ENCODE peak calls at places on chromosomes 5 and 9, in eight cellular contexts. K is PC-9, Q is brain microvascular endothelial cell, Y is substantia nigra, M is ovary, R is HepG2, A is heart right ventricle, D is neuronal stem cell. C is an unnamed sample.

GRCh38 chr5:56698463-56699381 is 116.6 kb upstream of the MAP3K1 start:
- DNase-seq in K (no peak), Q (no peak), Y (no peak), M (no peak), R (no peak), A (no peak), D (no peak), C (no peak)

GRCh38 chr9:125405938-125406811 is 144.5 kb downstream of the GAPVD1 start:
- DNase-seq in K (no peak), Q (peak), Y (no peak), M (no peak), R (peak), A (no peak), D (no peak), C (peak)

GRCh38 chr5:55903121-55903701 is 52.1 kb downstream of the IL31RA start:
- DNase-seq in K (no peak), Q (peak), Y (no peak), M (no peak), R (no peak), A (no peak), D (no peak), C (no peak)

GRCh38 chr9:136719212-136719880 is 7.0 kb downstream of the DIPK1B start:
- DNase-seq in K (no peak), Q (no peak), Y (no peak), M (peak), R (no peak), A (peak), D (no peak), C (no peak)

GRCh38 chr9:76472925-76473324 is 13.9 kb downstream of the GCNT1 start:
- DNase-seq in K (no peak), Q (no peak), Y (no peak), M (no peak), R (no peak), A (no peak), D (no peak), C (peak)

GRCh38 chr5:118937393-118938061 is 50.8 kb downstream of the DTWD2 start:
- DNase-seq in K (no peak), Q (no peak), Y (no peak), M (no peak), R (peak), A (no peak), D (no peak), C (no peak)

GRCh38 chr9:128420060-128420650 is 502 bp upstream of the CERCAM start:
- DNase-seq in K (peak), Q (peak), Y (peak), M (peak), R (peak), A (peak), D (peak), C (no peak)

GRCh38 chr9:95107976-95108375 is 209.5 kb downstream of the FANCC start:
- DNase-seq in K (no peak), Q (no peak), Y (no peak), M (no peak), R (no peak), A (no peak), D (no peak), C (no peak)

GRCh38 chr9:137435381-137435891 is 5.7 kb downstream of the ENTPD8 start:
- DNase-seq in K (no peak), Q (no peak), Y (no peak), M (no peak), R (no peak), A (no peak), D (no peak), C (no peak)

GRCh38 chr9:105023788-105024187 is 95.8 kb upstream of the ABCA1 start:
- DNase-seq in K (no peak), Q (no peak), Y (no peak), M (no peak), R (no peak), A (no peak), D (no peak), C (no peak)

GRCh38 chr5:154977409-154977808 is 36.1 kb upstream of the KIF4B start:
- DNase-seq in K (no peak), Q (no peak), Y (no peak), M (no peak), R (peak), A (no peak), D (no peak), C (peak)

GRCh38 chr5:56757077-56757476 is 58.3 kb upstream of the MAP3K1 start:
- DNase-seq in K (peak), Q (no peak), Y (no peak), M (no peak), R (no peak), A (no peak), D (no peak), C (peak)

GRCh38 chr5:119878712-119879111 is 249.4 kb downstream of the FAM170A start:
- DNase-seq in K (peak), Q (no peak), Y (no peak), M (no peak), R (no peak), A (no peak), D (no peak), C (no peak)

GRCh38 chr5:172076783-172077244 is 70.4 kb upstream of the FBXW11 start:
- DNase-seq in K (no peak), Q (peak), Y (no peak), M (no peak), R (no peak), A (no peak), D (no peak), C (no peak)

GRCh38 chr9:136997830-136998234 is 1.5 kb upstream of the CLIC3 start:
- DNase-seq in K (no peak), Q (peak), Y (no peak), M (no peak), R (no peak), A (no peak), D (no peak), C (no peak)

GRCh38 chr9:801399-802071 is 40.0 kb upstream of the DMRT1 start:
- DNase-seq in K (no peak), Q (peak), Y (no peak), M (no peak), R (no peak), A (no peak), D (no peak), C (peak)

GRCh38 chr5:28430565-28431178 is 1392.3 kb upstream of the CDH9 start:
- DNase-seq in K (no peak), Q (peak), Y (no peak), M (no peak), R (no peak), A (no peak), D (no peak), C (no peak)

GRCh38 chr9:5509573-5509972 is 758 bp upstream of the PDCD1LG2 start:
- DNase-seq in K (no peak), Q (peak), Y (no peak), M (no peak), R (no peak), A (no peak), D (no peak), C (peak)

GRCh38 chr5:69335341-69335975 is 2.9 kb upstream of the CCDC125 start:
- DNase-seq in K (no peak), Q (no peak), Y (no peak), M (no peak), R (no peak), A (no peak), D (no peak), C (peak)

GRCh38 chr5:93604119-93604963 is 21.3 kb downstream of the NR2F1 start:
- DNase-seq in K (no peak), Q (no peak), Y (no peak), M (peak), R (no peak), A (no peak), D (no peak), C (no peak)

GRCh38 chr9:93911871-93912554 is 43.1 kb downstream of the BARX1 start:
- DNase-seq in K (no peak), Q (no peak), Y (no peak), M (no peak), R (no peak), A (peak), D (no peak), C (no peak)

GRCh38 chr5:38752622-38753021 is 93.2 kb upstream of the OSMR start:
- DNase-seq in K (no peak), Q (no peak), Y (no peak), M (no peak), R (no peak), A (no peak), D (no peak), C (no peak)

GRCh38 chr5:5981562-5981961 is 396.8 kb downstream of the MED10 start:
- DNase-seq in K (no peak), Q (no peak), Y (no peak), M (no peak), R (no peak), A (no peak), D (no peak), C (no peak)

GRCh38 chr5:149550608-149551226 is 522 bp downstream of the CSNK1A1 start:
- DNase-seq in K (no peak), Q (no peak), Y (no peak), M (no peak), R (no peak), A (no peak), D (no peak), C (no peak)

GRCh38 chr9:95268681-95269080 is 48.8 kb downstream of the FANCC start:
- DNase-seq in K (no peak), Q (peak), Y (no peak), M (no peak), R (peak), A (no peak), D (no peak), C (peak)

GRCh38 chr9:68548241-68548640 is 7.6 kb upstream of the TMEM252 start:
- DNase-seq in K (no peak), Q (no peak), Y (no peak), M (no peak), R (no peak), A (no peak), D (no peak), C (no peak)
- H3K27ac ChIP-seq in K (no peak), Q (no peak), Y (no peak), M (no peak), R (no peak), A (peak), D (no peak), C (no peak)

GRCh38 chr9:7313389-7313788 is 486.2 kb downstream of the DMAC1 start:
- DNase-seq in K (no peak), Q (no peak), Y (no peak), M (no peak), R (no peak), A (no peak), D (no peak), C (no peak)
- H3K27ac ChIP-seq in K (no peak), Q (no peak), Y (no peak), M (no peak), R (no peak), A (no peak), D (no peak), C (no peak)

GRCh38 chr9:115595951-115596742 is 478.2 kb upstream of the TNC start:
- DNase-seq in K (no peak), Q (peak), Y (no peak), M (no peak), R (no peak), A (no peak), D (no peak), C (no peak)

GRCh38 chr9:115593587-115594091 is 475.7 kb upstream of the TNC start:
- DNase-seq in K (peak), Q (peak), Y (no peak), M (no peak), R (peak), A (no peak), D (peak), C (no peak)

GRCh38 chr9:115594551-115594950 is 476.6 kb upstream of the TNC start:
- DNase-seq in K (no peak), Q (peak), Y (no peak), M (no peak), R (no peak), A (no peak), D (no peak), C (peak)

GRCh38 chr9:115597330-115597729 is 479.4 kb upstream of the TNC start:
- DNase-seq in K (no peak), Q (no peak), Y (no peak), M (no peak), R (no peak), A (no peak), D (no peak), C (no peak)

DNA sequence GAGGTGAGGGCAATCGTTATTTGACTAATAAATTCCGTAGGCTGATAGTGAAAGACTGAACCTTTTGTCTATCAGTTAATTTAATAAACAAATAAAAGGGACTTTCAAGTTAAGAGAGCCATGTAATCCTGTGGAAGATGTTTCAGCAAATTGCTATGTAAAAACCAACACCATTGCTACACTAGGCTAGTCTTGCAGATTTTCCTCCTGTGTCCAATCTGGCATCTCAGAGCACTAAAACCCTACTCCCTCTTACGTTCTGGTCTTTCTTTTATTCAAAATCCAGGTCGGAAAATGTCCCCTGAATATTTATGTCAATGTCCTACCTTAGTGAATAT is 478.8 kb upstream of the TNC start:
- DNase-seq in K (no peak), Q (no peak), Y (no peak), M (no peak), R (no peak), A (no peak), D (no peak), C (no peak)
- H3K27ac ChIP-seq in K (no peak), Q (peak), Y (no peak), M (no peak), R (no peak), A (no peak), D (no peak), C (no peak)

DNA sequence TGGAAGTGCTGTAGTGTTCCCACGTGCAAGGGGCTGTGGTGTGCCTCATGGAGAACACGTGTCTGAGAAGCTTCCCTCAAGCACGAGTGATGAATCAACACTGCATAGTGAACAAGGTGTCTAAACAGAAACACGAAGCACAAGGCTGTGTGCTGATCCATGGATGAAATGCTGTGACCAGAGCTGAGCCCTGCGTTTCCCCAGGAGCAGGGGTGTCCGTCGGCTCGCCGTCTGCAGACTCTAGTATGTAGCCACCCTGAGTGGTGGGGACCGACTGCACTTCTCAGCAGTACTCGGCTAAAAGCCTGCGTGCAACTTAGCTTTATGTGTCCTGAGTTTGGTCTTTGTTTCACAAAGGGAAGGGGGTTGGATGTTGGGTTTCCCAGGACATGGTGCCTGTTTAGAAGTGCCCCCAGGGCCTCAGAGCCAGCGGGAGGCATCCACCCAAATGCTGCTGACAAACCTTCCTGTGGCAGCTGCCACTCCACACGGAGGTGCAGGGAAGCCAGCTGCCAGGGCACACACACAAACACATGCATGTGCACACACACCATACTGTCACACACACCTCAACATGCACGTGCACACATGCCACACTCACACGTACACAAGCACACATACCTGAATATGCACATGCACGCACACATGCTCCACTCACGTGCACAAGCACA is 77.3 kb upstream of the IRX4 start:
- DNase-seq in K (no peak), Q (no peak), Y (no peak), M (no peak), R (no peak), A (no peak), D (no peak), C (no peak)
- H3K27ac ChIP-seq in K (no peak), Q (no peak), Y (no peak), M (no peak), R (no peak), A (no peak), D (no peak), C (no peak)

GRCh38 chr5:62948294-62948693 is 369.7 kb downstream of the LRRC70 start:
- DNase-seq in K (no peak), Q (no peak), Y (no peak), M (no peak), R (no peak), A (no peak), D (no peak), C (peak)
- H3K27ac ChIP-seq in K (no peak), Q (no peak), Y (no peak), M (no peak), R (no peak), A (no peak), D (no peak), C (no peak)

DNA sequence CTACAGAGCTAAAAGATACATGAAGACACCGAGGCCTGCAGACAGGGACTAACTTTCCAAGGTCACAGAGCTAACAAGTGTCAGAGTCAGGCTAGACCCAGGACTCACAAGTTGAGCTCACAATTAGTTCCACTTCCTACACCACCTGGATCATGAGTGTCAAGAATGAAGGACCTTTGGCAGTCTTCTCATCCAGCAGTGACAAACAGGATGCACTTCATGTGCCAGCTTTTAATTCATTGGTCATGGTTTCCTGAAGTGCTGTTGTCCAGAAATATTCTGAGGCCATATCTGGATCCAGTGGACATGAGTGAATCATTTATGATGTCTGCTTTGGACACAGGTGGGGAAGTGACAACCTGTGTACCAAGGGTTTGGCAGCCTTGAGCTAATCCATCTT is 77.4 kb downstream of the KCNIP1 start:
- DNase-seq in K (no peak), Q (no peak), Y (no peak), M (no peak), R (no peak), A (no peak), D (no peak), C (no peak)
- H3K27ac ChIP-seq in K (no peak), Q (no peak), Y (no peak), M (no peak), R (no peak), A (no peak), D (no peak), C (no peak)

DNA sequence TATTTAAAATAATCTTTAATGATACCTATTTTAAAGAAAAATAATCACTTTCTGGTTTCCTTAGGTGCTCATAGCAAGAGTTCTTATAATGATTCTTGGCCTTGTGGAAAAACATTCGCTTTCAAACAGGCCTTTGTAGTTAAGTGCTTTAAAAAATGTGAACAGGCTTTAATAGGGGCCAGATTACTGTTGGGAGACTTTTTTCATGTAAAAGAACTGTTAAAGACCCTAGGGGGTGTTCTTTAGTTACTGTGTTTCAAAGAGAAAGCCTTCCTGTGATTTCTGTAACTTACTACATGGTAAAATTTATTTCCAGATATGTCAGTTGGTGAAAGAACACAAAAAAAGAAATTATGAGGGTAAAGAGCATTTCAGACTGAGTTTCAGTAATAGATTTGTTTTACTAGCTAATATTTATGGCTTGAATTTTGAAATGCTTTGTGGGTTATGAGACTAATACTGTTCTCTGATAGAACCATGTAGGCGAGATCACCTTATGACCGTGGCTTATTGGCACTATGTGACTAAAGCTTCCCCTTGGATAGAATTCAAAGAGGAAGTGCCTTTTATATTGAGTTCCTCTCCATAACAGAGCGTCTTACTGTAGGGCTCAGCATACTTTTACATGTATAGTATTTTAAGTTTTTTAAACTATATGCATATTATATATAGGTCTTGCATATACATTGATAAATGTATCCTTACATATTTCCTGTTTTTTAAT is 70.8 kb downstream of the CSNK1G3 start:
- DNase-seq in K (no peak), Q (peak), Y (no peak), M (no peak), R (no peak), A (no peak), D (no peak), C (no peak)
- H3K27ac ChIP-seq in K (no peak), Q (no peak), Y (no peak), M (no peak), R (no peak), A (peak), D (no peak), C (no peak)